ENCODE peak calls at places on chromosomes 4 and X, in eight cellular contexts. R is right lobe of liver, D is upper lobe of right lung, T is ascending aorta, X is RWPE2, K is mammary epithelial cell, S is transverse colon, J is pancreas. I is an unnamed sample. For H3K4me1, the result is how much of the 10 kb centered on the place peaks cover.

GRCh38 chrX:1386338-1387127 is 5.4 kb downstream of the SLC25A6 start:
- DNase-seq in R (peak), X (peak), T (no peak), D (peak), J (peak), S (no peak), K (no peak), I (no peak)

GRCh38 chr4:62709618-62710252 is 1509.6 kb downstream of the ADGRL3 start:
- DNase-seq in T (no peak), D (no peak), R (no peak), K (peak), X (no peak), S (no peak), J (no peak), I (no peak)

GRCh38 chr4:58081356-58081755 is 971.2 kb upstream of the IGFBP7 start:
- DNase-seq in X (no peak), R (no peak), D (no peak), T (no peak), S (no peak), J (no peak), K (no peak), I (no peak)

GRCh38 chr4:88802585-88803285 is 105.1 kb upstream of the NAP1L5 start:
- DNase-seq in J (no peak), T (no peak), X (no peak), S (no peak), K (no peak), R (no peak), D (no peak), I (no peak)

GRCh38 chr4:152323221-152323620 is 212.7 kb downstream of the FBXW7 start:
- DNase-seq in R (no peak), J (no peak), D (no peak), K (no peak), T (no peak), S (no peak), X (no peak), I (no peak)

GRCh38 chr4:17091104-17091503 is 192.7 kb upstream of the LDB2 start:
- DNase-seq in T (no peak), X (no peak), D (no peak), R (no peak), J (no peak), S (no peak), K (no peak), I (no peak)

GRCh38 chrX:10381218-10381617 is 224.4 kb downstream of the CLCN4 start:
- DNase-seq in S (no peak), T (no peak), J (no peak), X (no peak), K (peak), R (no peak), D (no peak), I (no peak)

GRCh38 chr4:83644677-83645639 is 109.0 kb downstream of the GPAT3 start:
- DNase-seq in K (peak), X (no peak), S (no peak), D (no peak), J (no peak), R (no peak), T (no peak), I (peak)

GRCh38 chr4:139845481-139846093 is 180.0 kb downstream of the MGST2 start:
- DNase-seq in D (no peak), T (no peak), J (no peak), R (no peak), S (no peak), X (no peak), K (no peak), I (no peak)

GRCh38 chr4:8594097-8595038 is 1.8 kb downstream of the CPZ start:
- DNase-seq in K (peak), J (no peak), R (no peak), T (no peak), D (no peak), X (no peak), S (peak), I (peak)

GRCh38 chr4:106273831-106274230 is 42.2 kb downstream of the TBCK start:
- DNase-seq in J (no peak), S (no peak), R (no peak), D (no peak), T (no peak), K (peak), X (no peak), I (no peak)

GRCh38 chr4:128366212-128366611 is 78.6 kb upstream of the PGRMC2 start:
- DNase-seq in X (no peak), D (no peak), T (no peak), R (no peak), K (no peak), S (no peak), J (no peak), I (no peak)

GRCh38 chrX:93259029-93259428 is 414.3 kb downstream of the NAP1L3 start:
- DNase-seq in X (no peak), S (no peak), J (no peak), R (no peak), D (no peak), T (no peak), K (no peak), I (no peak)

GRCh38 chrX:91122141-91122540 is 312.5 kb upstream of the PABPC5 start:
- DNase-seq in J (no peak), S (no peak), K (no peak), T (no peak), R (no peak), X (no peak), D (no peak), I (no peak)

GRCh38 chr4:128835498-128836222 is 26.2 kb downstream of the JADE1 start:
- DNase-seq in T (no peak), D (peak), S (peak), X (no peak), R (peak), K (no peak), J (peak), I (no peak)

GRCh38 chrX:80846247-80846646 is 36.6 kb upstream of the BRWD3 start:
- DNase-seq in K (no peak), J (no peak), T (no peak), X (no peak), S (no peak), D (no peak), R (no peak), I (no peak)

GRCh38 chr4:83516042-83516772 is 19.7 kb upstream of the GPAT3 start:
- DNase-seq in D (no peak), X (no peak), K (peak), T (no peak), R (no peak), S (no peak), J (no peak), I (no peak)

GRCh38 chr4:121072836-121073362 is 564 bp upstream of the NDNF start:
- DNase-seq in D (peak), S (peak), X (no peak), T (no peak), J (peak), R (no peak), K (no peak), I (peak)

GRCh38 chr4:5203309-5203708 is 152.0 kb downstream of the STK32B start:
- DNase-seq in D (no peak), K (no peak), R (no peak), S (no peak), T (no peak), J (no peak), X (no peak), I (no peak)

GRCh38 chrX:64330284-64330683 is 65.0 kb downstream of the MTMR8 start:
- DNase-seq in S (no peak), J (no peak), T (no peak), R (no peak), D (no peak), K (no peak), X (no peak), I (no peak)

GRCh38 chr4:57172065-57172464 is 61.9 kb upstream of the IGFBP7 start:
- DNase-seq in S (no peak), J (no peak), X (no peak), K (no peak), R (no peak), D (no peak), T (no peak), I (no peak)

GRCh38 chrX:11553594-11553993 is 112.1 kb downstream of the ARHGAP6 start:
- DNase-seq in T (no peak), S (no peak), D (no peak), R (no peak), K (no peak), X (no peak), J (no peak), I (no peak)

GRCh38 chrX:10106801-10107200 is 50.0 kb upstream of the CLCN4 start:
- DNase-seq in K (no peak), R (no peak), S (peak), J (no peak), T (no peak), D (no peak), X (no peak), I (no peak)

GRCh38 chrX:138917781-138918180 is 206.3 kb upstream of the FGF13 start:
- DNase-seq in T (no peak), R (no peak), D (no peak), J (no peak), K (peak), S (no peak), X (no peak), I (no peak)

GRCh38 chrX:45070116-45071007 is 130.3 kb downstream of the DIPK2B start:
- DNase-seq in R (no peak), K (peak), D (no peak), S (no peak), T (no peak), J (no peak), X (no peak), I (peak)

GRCh38 chrX:145821291-145821897 is 3.8 kb downstream of the SLITRK2 start:
- DNase-seq in T (no peak), K (no peak), S (no peak), J (no peak), R (no peak), X (no peak), D (no peak), I (no peak)
- H3K4me3 ChIP-seq in T (no peak), K (no peak), S (no peak), J (no peak), R (no peak), X (no peak), D (no peak), I (no peak)

GRCh38 chrX:12874599-12874998 is 7.7 kb downstream of the TLR7 start:
- DNase-seq in S (no peak), D (no peak), X (no peak), T (no peak), K (no peak), J (no peak), R (no peak), I (no peak)

GRCh38 chrX:12871181-12871580 is 4.3 kb downstream of the TLR7 start:
- DNase-seq in J (no peak), D (no peak), T (no peak), K (no peak), S (no peak), R (no peak), X (no peak), I (no peak)

GRCh38 chrX:12868747-12869146 is 1.9 kb downstream of the TLR7 start:
- DNase-seq in D (no peak), T (no peak), R (no peak), S (no peak), J (no peak), K (no peak), X (no peak), I (no peak)

GRCh38 chrX:12877386-12877785 is 10.5 kb downstream of the TLR7 start:
- DNase-seq in J (no peak), X (no peak), K (no peak), R (no peak), S (no peak), D (no peak), T (no peak), I (no peak)

GRCh38 chrX:12872741-12873140 is 5.9 kb downstream of the TLR7 start:
- DNase-seq in T (no peak), S (no peak), K (no peak), R (no peak), J (no peak), D (no peak), X (no peak), I (no peak)
- H3K4me1 ChIP-seq in T (under half), S (under half), K (under half), R (under half), J (under half), D (under half), X (under half), I (under half)

DNA sequence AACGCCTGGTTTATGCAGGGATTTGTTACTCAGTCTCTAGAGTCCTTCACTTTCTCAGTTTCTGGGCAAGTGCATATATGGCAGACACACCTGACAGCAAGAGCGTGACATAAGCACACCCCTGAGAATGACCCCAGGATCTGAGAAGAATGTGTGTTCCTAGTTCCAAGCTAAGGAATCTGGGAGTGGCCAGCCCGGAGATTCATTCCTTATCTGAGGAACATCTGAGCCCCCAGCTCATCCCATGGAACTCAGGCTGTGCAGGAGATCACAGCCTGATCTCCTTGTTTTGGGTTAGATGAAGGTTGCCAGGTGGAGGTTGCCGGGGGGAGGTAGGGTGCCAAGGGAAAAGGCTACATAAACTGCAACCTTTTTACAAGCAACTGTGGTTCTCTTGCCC is 23.8 kb upstream of the KIAA0232 start:
- DNase-seq in D (no peak), R (no peak), X (no peak), S (no peak), K (no peak), J (no peak), T (no peak), I (no peak)
- TF ChIP-seq CTCF in D (no peak), R (no peak), X (no peak), S (no peak), K (no peak), J (no peak), T (no peak), I (no peak)

GRCh38 chrX:13029341-13029740 is 15.1 kb downstream of the FAM9C start:
- DNase-seq in S (peak), X (no peak), T (no peak), K (no peak), R (peak), J (peak), D (no peak), I (no peak)

GRCh38 chrX:13028871-13029336 is 15.5 kb downstream of the FAM9C start:
- DNase-seq in T (no peak), X (no peak), J (no peak), R (no peak), D (no peak), S (no peak), K (peak), I (no peak)

GRCh38 chrX:13026877-13027652 is 17.4 kb downstream of the FAM9C start:
- DNase-seq in D (no peak), R (no peak), T (no peak), S (no peak), K (no peak), J (no peak), X (no peak), I (no peak)

GRCh38 chrX:13033193-13033592 is 11.2 kb downstream of the FAM9C start:
- DNase-seq in T (no peak), X (no peak), J (no peak), R (no peak), K (no peak), S (no peak), D (no peak), I (no peak)

GRCh38 chrX:13029831-13030771 is 14.3 kb downstream of the FAM9C start:
- DNase-seq in R (no peak), X (no peak), D (no peak), K (no peak), T (no peak), J (no peak), S (peak), I (no peak)
- H3K4me3 ChIP-seq in R (no peak), X (no peak), D (no peak), K (no peak), T (no peak), J (no peak), S (no peak), I (no peak)

GRCh38 chr4:1206299-1207156 is 34.1 kb upstream of the SPON2 start:
- DNase-seq in R (no peak), S (peak), T (no peak), K (no peak), J (peak), X (peak), D (no peak), I (no peak)

GRCh38 chr4:1207157-1207470 is 34.7 kb upstream of the SPON2 start:
- DNase-seq in R (peak), D (peak), S (no peak), J (peak), T (no peak), K (no peak), X (peak), I (peak)

GRCh38 chr4:1204286-1204827 is 32.0 kb upstream of the SPON2 start:
- DNase-seq in S (peak), T (no peak), X (no peak), J (no peak), K (no peak), R (no peak), D (peak), I (no peak)

GRCh38 chr4:1204828-1205591 is 32.6 kb upstream of the SPON2 start:
- DNase-seq in D (peak), R (peak), X (no peak), S (peak), T (no peak), K (no peak), J (peak), I (peak)

DNA sequence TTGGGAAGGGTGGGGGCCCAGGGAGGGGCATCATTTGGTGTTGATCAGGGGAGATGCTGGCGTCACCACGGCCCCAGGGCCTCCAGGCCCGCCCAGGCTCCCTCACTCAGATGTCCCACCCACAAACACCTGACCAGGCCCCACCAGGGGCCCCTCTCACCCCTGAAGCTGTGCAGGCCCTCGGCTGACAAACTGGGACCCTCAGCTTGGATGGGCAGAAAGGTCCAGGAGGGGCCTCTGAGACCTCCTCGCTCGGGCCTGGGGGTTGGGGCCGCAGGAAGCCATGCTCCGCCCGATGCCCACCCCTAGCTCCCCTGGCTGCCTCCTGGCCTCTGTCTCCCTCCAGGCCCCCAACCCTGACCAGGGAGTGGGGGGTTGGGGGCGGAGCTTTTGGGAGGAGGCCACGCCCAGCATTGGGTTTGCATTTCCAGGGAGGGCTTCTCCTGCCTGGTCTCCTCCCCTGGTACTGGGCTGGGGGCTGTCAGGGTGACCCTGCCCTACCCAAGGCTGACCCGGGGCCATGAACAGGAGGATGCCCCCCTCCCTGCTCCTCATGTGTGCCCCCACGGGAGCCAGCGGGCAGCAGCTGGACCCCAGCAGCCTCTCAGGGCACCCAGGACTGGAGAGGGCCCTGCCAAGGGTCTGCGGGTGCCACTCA is 33.4 kb upstream of the SPON2 start:
- DNase-seq in D (peak), K (no peak), J (peak), X (no peak), S (peak), T (no peak), R (no peak), I (peak)
- H3K4me1 ChIP-seq in D (half or more), K (under half), J (under half), X (under half), S (half or more), T (under half), R (under half), I (under half)

DNA sequence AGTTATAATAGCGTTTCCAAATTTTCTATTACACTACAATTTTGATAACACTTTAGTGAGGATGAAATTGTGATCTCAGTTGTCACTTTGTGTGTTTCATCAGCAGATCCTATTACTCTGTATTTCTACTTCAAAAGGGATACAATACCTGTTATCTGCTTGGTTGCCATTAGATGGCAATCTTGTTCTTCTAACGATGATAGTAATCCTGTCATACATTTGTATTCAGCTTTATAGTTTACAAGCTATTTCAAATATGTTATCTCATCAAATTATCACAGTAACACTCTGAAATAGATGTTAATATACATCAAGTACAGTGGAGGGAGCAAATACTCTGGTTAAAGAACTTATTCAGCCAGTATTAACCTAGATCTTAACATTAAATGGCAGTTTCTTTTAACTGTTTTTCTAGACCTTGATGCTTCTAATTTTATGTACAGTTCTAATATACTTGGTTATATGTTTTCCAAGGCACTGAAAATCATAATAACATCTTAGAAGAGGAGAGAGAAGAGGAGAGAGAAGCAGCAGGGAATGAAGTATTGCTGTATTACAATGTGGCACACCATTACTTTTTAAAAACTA is 292.0 kb downstream of the CCSER1 start:
- DNase-seq in R (no peak), D (no peak), K (peak), X (no peak), S (no peak), T (no peak), J (no peak), I (no peak)
- TF ChIP-seq CTCF in R (peak), D (peak), K (peak), X (peak), S (peak), T (peak), J (peak), I (peak)